ENCODE peak calls at places on chromosomes 1 and 21, in four cellular contexts. U is H9, A is H1, Z is IMR-90. H is an unnamed sample.

GRCh38 chr1:85406081-85406480 is 58.9 kb downstream of the DDAH1 start:
- DNase-seq in U (no peak), Z (no peak), A (no peak), H (no peak)

GRCh38 chr1:113652773-113653172 is 106.5 kb downstream of the PHTF1 start:
- DNase-seq in U (no peak), Z (peak; percentile 33), A (no peak), H (no peak)

GRCh38 chr21:17570773-17571172 is 41.9 kb downstream of the BTG3 start:
- DNase-seq in U (no peak), A (no peak), Z (no peak), H (no peak)

GRCh38 chr1:166920561-166921475 is 44.8 kb upstream of the TADA1 start:
- DNase-seq in A (peak; percentile 78), Z (no peak), U (peak; percentile 71), H (peak; percentile 71)

GRCh38 chr1:100810360-100810759 is 84.3 kb downstream of the EXTL2 start:
- DNase-seq in U (no peak), A (no peak), Z (peak; percentile 43), H (no peak)

GRCh38 chr1:16458801-16459200 is 18.3 kb downstream of the NECAP2 start:
- DNase-seq in A (no peak), U (no peak), Z (no peak), H (no peak)

GRCh38 chr1:40393173-40393572 is 19.6 kb downstream of the SMAP2 start:
- DNase-seq in U (no peak), Z (no peak), A (no peak), H (no peak)

GRCh38 chr21:34639882-34640788 is 25.2 kb upstream of the RCAN1 start:
- DNase-seq in A (no peak), Z (peak; percentile 13), U (no peak), H (peak; percentile 50)

GRCh38 chr21:45258476-45258875 is 29.2 kb downstream of the POFUT2 start:
- DNase-seq in A (peak; percentile 41), U (peak; percentile 28), Z (no peak), H (no peak)

GRCh38 chr1:222644649-222645005 is 26.7 kb downstream of the MIA3 start:
- DNase-seq in Z (no peak), A (no peak), U (no peak), H (no peak)

GRCh38 chr1:47608296-47608875 is 170.5 kb downstream of the FOXD2 start:
- DNase-seq in Z (no peak), A (no peak), U (no peak), H (no peak)

GRCh38 chr21:45341779-45342178 is 54.1 kb upstream of the POFUT2 start:
- DNase-seq in Z (no peak), A (no peak), U (no peak), H (no peak)

GRCh38 chr1:30807318-30808066 is 49.9 kb upstream of the LAPTM5 start:
- DNase-seq in Z (no peak), U (no peak), A (no peak), H (no peak)

GRCh38 chr21:26920055-26920454 is 46.8 kb downstream of the ADAMTS5 start:
- DNase-seq in A (no peak), U (no peak), Z (peak; percentile 53), H (no peak)

GRCh38 chr21:43368685-43369084 is 58.2 kb downstream of the SIK1 start:
- DNase-seq in A (no peak), U (no peak), Z (no peak), H (no peak)
- H3K4ac ChIP-seq in A (no peak overlapping the region), U (no peak overlapping the region), Z (no peak overlapping the region), H (no peak overlapping the region)

GRCh38 chr1:180585994-180586359 is 27.2 kb downstream of the OVAAL start:
- DNase-seq in Z (no peak), A (no peak), U (no peak), H (no peak)
- H3K56ac ChIP-seq in Z (no peak overlapping the region), A (no peak overlapping the region), U (no peak overlapping the region), H (no peak overlapping the region)

GRCh38 chr1:232795497-232796068 is 9.6 kb upstream of the MAP10 start:
- DNase-seq in Z (peak; percentile 8), U (no peak), A (no peak), H (no peak)

GRCh38 chr1:232789660-232790059 is 15.6 kb upstream of the MAP10 start:
- DNase-seq in Z (no peak), U (no peak), A (no peak), H (no peak)

GRCh38 chr1:232788235-232788872 is 16.9 kb upstream of the MAP10 start:
- DNase-seq in Z (no peak), U (no peak), A (no peak), H (no peak)

GRCh38 chr1:232793944-232794343 is 11.3 kb upstream of the MAP10 start:
- DNase-seq in A (no peak), U (no peak), Z (peak; percentile 74), H (no peak)

DNA sequence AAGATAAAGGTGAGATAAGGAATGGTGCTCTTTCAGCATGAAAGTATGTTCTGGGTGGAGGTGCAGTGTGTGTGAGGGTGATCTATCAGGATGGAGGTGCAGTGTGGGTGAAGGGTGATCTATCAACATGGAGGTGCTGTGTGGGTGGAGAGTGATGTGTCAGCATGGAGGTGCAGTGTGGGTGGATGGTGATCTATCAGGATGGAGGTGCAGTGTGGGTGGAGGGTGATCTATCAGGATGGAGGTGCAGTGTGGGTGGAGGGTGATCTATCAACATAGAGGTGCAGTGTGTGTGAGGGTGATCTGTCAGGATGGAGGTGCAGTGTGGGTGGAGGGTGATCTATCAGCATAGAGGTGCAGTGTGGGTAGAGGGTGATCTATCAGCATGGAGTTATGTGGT is 12.3 kb upstream of the MAP10 start:
- DNase-seq in Z (no peak), U (no peak), A (no peak), H (no peak)
- H3K4ac ChIP-seq in Z (peak overlapping the region; percentile 62), U (no peak overlapping the region), A (no peak overlapping the region), H (no peak overlapping the region)

GRCh38 chr1:235011599-235012435 is 116.8 kb downstream of the TOMM20 start:
- DNase-seq in Z (peak; percentile 100), A (no peak), U (no peak), H (peak; percentile 48)

GRCh38 chr1:235015291-235015990 is 113.2 kb downstream of the TOMM20 start:
- DNase-seq in U (no peak), Z (no peak), A (no peak), H (no peak)

GRCh38 chr1:235012436-235013210 is 116.0 kb downstream of the TOMM20 start:
- DNase-seq in U (no peak), Z (no peak), A (no peak), H (no peak)

GRCh38 chr1:235014756-235015155 is 113.9 kb downstream of the TOMM20 start:
- DNase-seq in U (no peak), Z (no peak), A (no peak), H (no peak)

DNA sequence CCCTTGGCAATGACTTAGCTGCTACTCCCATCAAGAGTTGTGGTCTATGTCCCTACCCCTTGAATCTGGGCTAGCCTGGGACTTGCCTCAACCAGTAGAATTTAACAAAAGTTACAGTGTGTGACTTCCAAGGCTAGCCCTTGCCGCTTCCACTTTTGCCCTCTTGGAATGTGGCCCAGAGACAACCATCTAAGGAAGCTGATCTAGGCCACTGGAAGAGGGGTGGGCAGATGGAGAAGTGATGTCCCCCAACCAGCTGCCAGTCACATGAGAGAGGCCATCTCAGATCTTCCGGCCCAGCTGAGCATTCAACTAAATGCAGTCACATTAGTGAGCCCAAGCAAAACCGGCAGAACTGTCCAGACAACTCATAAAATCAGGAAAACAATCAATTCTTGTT is 115.1 kb downstream of the TOMM20 start:
- DNase-seq in Z (no peak), U (no peak), A (no peak), H (peak; percentile 26)
- H3K56ac ChIP-seq in Z (no peak overlapping the region), U (no peak overlapping the region), A (no peak overlapping the region), H (no peak overlapping the region)

DNA sequence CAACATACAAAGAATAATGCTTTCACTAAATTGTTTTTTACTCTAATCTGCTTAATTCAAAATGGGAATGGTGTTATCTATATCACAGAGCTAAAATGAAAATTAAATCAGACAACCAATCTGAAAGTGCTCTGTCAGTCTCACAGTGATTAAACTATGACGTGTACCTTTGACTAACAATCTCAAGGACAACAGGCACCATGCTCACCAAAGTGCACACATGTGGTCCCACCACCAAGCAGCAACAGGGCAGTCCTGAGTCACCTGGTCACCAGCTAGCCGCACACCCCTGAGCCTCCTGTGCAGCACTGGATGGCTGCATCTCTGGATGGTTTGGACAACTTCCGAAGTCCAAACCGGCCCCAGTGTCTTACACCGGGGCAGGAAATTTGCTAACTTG is 54.5 kb upstream of the NADK start:
- DNase-seq in A (no peak), U (no peak), Z (peak; percentile 38), H (no peak)
- H3K4ac ChIP-seq in A (no peak overlapping the region), U (no peak overlapping the region), Z (no peak overlapping the region), H (no peak overlapping the region)

DNA sequence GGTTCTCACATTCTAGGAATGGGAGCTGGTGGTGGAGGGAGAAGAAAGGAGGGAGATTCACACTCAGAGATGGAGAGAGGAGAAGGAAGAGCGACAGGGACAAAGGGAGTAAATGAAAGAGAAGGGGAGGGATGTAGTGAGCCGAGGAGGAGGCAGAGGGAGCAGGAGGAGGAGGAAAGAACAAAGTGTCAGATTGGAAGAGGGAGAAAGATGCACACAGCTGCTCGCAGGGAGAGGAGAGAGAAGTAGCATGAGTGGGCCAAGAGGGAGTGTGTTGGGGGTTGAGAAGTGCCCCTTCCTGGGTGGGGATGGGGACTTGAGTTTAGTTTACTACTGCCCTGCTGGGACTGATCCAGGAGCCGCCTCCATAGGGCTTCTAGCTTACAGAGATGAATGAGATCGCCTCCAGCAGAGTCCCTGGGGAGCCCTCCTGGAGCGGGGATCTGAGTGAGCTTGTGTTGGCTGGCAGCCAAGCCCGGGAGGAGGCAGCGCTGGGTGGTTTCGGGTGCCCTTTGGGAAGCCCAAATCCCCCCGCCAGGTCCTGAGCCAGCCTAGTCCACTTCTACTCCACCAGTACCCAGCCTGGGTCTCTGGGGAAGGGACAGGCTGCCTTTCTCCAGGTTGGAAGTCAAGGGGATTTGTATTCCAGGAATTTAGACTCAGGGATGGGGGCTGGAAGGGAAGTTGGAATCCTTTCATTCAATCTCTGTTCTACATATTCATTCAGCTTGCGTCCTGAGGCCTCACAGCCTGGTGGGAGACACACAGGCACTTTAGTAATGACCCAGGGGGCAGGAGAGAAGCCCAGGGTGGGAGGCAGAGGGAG is 20.9 kb downstream of the PTPRU start:
- DNase-seq in A (no peak), U (no peak), Z (no peak), H (peak; percentile 62)
- H3K56ac ChIP-seq in A (no peak overlapping the region), U (no peak overlapping the region), Z (no peak overlapping the region), H (peak overlapping the region; percentile 82)

GRCh38 chr1:234926574-234927311 is 201.9 kb downstream of the TOMM20 start:
- DNase-seq in Z (no peak), U (peak; percentile 18), A (no peak), H (no peak)

GRCh38 chr1:234927312-234927967 is 201.2 kb downstream of the TOMM20 start:
- DNase-seq in Z (no peak), A (no peak), U (peak; percentile 14), H (no peak)

GRCh38 chr1:234929369-234929768 is 199.3 kb downstream of the TOMM20 start:
- DNase-seq in U (peak; percentile 12), A (no peak), Z (no peak), H (no peak)

GRCh38 chr1:234927968-234928635 is 200.5 kb downstream of the TOMM20 start:
- DNase-seq in U (no peak), A (no peak), Z (no peak), H (no peak)

DNA sequence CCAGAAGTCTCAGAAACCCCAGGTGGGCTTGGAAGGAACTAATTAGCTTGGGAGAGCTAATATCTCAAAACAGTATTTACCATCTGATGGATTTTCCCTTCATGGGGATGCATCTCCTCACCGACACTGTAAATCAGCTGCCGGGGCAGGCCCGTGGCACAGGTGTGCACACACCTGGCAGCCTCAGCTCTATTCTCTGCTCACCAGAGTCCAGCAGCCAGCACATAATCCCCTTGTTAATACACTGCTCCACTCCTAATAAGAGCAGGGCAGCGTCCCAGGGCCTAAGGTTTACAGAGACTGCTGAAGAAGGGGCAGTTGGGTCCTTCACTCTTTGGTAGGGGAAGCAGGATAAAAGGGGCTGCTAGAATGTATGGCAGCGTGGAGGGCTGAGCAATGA is 200.0 kb downstream of the TOMM20 start:
- DNase-seq in A (no peak), U (no peak), Z (no peak), H (no peak)
- H3K4ac ChIP-seq in A (no peak overlapping the region), U (no peak overlapping the region), Z (peak overlapping the region; percentile 68), H (no peak overlapping the region)